ENCODE peak calls at places on chromosomes 6 and 20, in five cellular contexts. F is H1, Z is HepG2, V is GM12892, X is GM12878. W is an unnamed sample.

GRCh38 chr6:130969807-130970491 is 93.1 kb downstream of the EPB41L2 start:
- DNase-seq in X (no peak), Z (peak; percentile 80), F (no peak), V (no peak), W (no peak)

GRCh38 chr6:6654599-6655575 is 66.4 kb downstream of the LY86 start:
- DNase-seq in F (no peak), V (no peak), X (no peak), Z (no peak), W (no peak)

GRCh38 chr6:158324136-158324535 is 11.9 kb downstream of the TULP4 start:
- DNase-seq in X (no peak), F (no peak), Z (no peak), V (no peak), W (no peak)

GRCh38 chr6:151763938-151764680 is 43.4 kb upstream of the ESR1 start:
- DNase-seq in F (peak; percentile 93), X (no peak), V (peak; percentile 31), Z (peak; percentile 46), W (peak; percentile 37)

GRCh38 chr6:155709262-155709661 is 253.6 kb upstream of the NOX3 start:
- DNase-seq in Z (no peak), X (no peak), V (no peak), F (no peak), W (no peak)

GRCh38 chr6:127547909-127548649 is 28.9 kb upstream of the C6orf58 start:
- DNase-seq in V (no peak), Z (no peak), X (no peak), F (no peak), W (no peak)

GRCh38 chr6:1226208-1227099 is 85.4 kb upstream of the FOXQ1 start:
- DNase-seq in F (no peak), X (no peak), V (no peak), Z (no peak), W (no peak)

GRCh38 chr6:116087437-116088027 is 13.1 kb upstream of the NT5DC1 start:
- DNase-seq in X (peak; percentile 92), V (no peak), Z (no peak), F (no peak), W (no peak)

GRCh38 chr6:111230351-111231077 is 143.2 kb downstream of the SLC16A10 start:
- DNase-seq in X (no peak), V (no peak), Z (no peak), F (no peak), W (no peak)

GRCh38 chr6:25404693-25405169 is 125.6 kb downstream of the CARMIL1 start:
- DNase-seq in Z (no peak), F (no peak), V (peak; percentile 9), X (peak; percentile 90), W (no peak)

GRCh38 chr20:63495771-63496403 is 3.0 kb downstream of the EEF1A2 start:
- DNase-seq in Z (peak; percentile 49), X (no peak), F (peak; percentile 92), V (peak; percentile 89), W (peak; percentile 95)

GRCh38 chr6:100905067-100905466 is 23.9 kb upstream of the ASCC3 start:
- DNase-seq in V (no peak), F (no peak), X (no peak), Z (no peak), W (no peak)

GRCh38 chr6:30895343-30895742 is 11.0 kb downstream of the DDR1 start:
- DNase-seq in Z (no peak), F (no peak), V (no peak), X (no peak), W (no peak)
- TF ChIP-seq TAF1 in Z (no peak), F (no peak), V (no peak), X (no peak), W (no peak)

GRCh38 chr20:60330461-60330860 is 372.2 kb downstream of the CDH26 start:
- DNase-seq in X (no peak), F (no peak), Z (no peak), V (no peak), W (no peak)

GRCh38 chr20:60332523-60332922 is 374.3 kb downstream of the CDH26 start:
- DNase-seq in V (no peak), F (no peak), X (no peak), Z (no peak), W (no peak)

GRCh38 chr20:60331688-60332300 is 373.6 kb downstream of the CDH26 start:
- DNase-seq in F (no peak), V (no peak), Z (no peak), X (no peak), W (no peak)

GRCh38 chr20:60326821-60327220 is 368.6 kb downstream of the CDH26 start:
- DNase-seq in Z (no peak), V (no peak), X (no peak), F (no peak), W (no peak)

DNA sequence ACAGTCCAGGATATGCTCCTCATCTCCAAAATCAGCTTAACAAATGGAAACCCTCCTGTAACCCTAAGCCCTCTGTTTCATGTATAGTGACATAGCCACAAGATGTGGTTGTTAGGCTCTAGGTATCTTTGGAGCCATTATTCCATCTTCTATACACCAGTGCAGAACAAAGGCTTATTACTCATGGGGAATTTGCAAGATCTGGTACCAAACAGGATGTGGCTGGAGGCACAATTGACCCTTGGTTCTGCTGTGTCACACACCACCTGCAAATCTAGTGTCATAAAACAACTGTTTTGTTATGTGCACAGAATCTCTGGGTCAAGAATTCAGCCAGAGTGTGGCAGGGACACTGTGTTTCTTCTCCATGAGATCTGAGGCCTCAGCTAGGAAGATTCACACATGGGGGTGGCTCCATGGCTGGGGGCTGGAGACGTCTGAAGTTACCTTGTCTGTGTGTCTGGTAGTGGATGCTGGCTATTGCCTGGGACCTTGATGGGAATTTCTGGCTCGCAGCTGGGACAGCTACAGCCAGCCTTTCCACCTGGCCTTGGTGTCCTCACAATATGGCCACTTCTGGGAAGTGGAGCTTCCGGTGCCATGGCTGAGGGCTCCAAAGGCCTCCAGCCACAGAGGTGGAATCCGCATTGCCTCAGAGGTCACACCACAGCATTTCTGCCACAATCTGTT is 369.9 kb downstream of the CDH26 start:
- DNase-seq in V (no peak), X (no peak), F (no peak), Z (no peak), W (no peak)
- TF ChIP-seq TAF1 in V (no peak), X (no peak), F (no peak), Z (no peak), W (no peak)

DNA sequence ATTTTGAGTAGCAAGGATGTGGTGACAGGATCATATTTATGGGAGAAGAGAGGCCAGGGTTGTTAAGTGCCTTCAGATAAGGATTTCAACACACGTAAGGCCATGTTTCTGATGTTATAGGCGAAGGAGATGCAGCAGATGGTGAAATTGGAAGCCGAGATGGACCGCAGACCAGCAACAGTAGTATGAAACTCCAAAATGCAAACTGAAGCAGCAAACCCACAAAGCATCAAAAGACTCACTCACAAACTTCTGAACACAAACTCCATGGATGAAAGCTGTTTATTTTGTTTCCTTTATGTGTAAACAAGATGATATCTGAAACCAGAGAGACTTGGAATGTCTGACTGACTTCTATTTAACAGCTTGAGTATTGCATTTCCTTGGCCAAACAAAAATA is 35.6 kb upstream of the LAMP5 start:
- DNase-seq in Z (no peak), V (no peak), X (no peak), F (no peak), W (no peak)
- TF ChIP-seq TAF1 in Z (no peak), V (no peak), X (no peak), F (no peak), W (no peak)

GRCh38 chr6:17884501-17885039 is 102.9 kb downstream of the KIF13A start:
- DNase-seq in V (no peak), Z (no peak), X (peak; percentile 80), F (no peak), W (peak; percentile 14)

GRCh38 chr6:17885079-17885478 is 102.4 kb downstream of the KIF13A start:
- DNase-seq in X (no peak), F (no peak), V (no peak), Z (no peak), W (no peak)

GRCh38 chr6:17885889-17886576 is 101.4 kb downstream of the KIF13A start:
- DNase-seq in Z (no peak), F (no peak), X (no peak), V (no peak), W (no peak)

GRCh38 chr6:17883665-17884500 is 103.6 kb downstream of the KIF13A start:
- DNase-seq in V (no peak), F (no peak), X (no peak), Z (peak; percentile 29), W (no peak)

DNA sequence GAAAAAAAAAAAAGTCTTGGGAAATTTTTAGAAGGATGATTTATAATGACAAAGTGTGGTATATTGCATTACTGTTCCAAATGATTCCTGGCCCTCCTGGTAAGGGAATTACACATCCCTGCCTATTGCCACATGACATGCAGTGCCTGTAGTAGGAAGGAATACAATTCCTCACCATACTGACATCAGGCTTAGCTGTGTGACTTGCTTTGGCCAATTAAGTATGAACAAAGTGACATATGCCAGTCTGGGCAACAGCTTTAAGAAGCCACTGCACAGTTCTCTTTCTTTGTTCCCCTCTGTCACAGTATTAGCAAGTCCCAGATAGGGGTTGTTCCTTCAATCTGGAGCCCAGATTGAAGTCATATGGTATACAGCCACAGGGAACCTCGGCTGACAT is 100.5 kb downstream of the KIF13A start:
- DNase-seq in F (no peak), Z (no peak), V (no peak), X (no peak), W (no peak)
- TF ChIP-seq TAF1 in F (no peak), Z (no peak), V (no peak), X (no peak), W (no peak)

GRCh38 chr6:163152701-163153100 is 261.8 kb upstream of the QKI start:
- DNase-seq in F (no peak), X (no peak), V (no peak), Z (no peak), W (no peak)
- TF ChIP-seq TAF1 in F (no peak), X (no peak), V (no peak), Z (no peak), W (no peak)

GRCh38 chr6:124961784-124962611 is at the start of gene RNF217:
- DNase-seq in Z (no peak), V (peak; percentile 4), F (peak; percentile 77), X (no peak), W (peak; percentile 10)
- TF ChIP-seq TAF1 in Z (no peak), V (no peak), F (peak; percentile 36), X (no peak), W (no peak)

DNA sequence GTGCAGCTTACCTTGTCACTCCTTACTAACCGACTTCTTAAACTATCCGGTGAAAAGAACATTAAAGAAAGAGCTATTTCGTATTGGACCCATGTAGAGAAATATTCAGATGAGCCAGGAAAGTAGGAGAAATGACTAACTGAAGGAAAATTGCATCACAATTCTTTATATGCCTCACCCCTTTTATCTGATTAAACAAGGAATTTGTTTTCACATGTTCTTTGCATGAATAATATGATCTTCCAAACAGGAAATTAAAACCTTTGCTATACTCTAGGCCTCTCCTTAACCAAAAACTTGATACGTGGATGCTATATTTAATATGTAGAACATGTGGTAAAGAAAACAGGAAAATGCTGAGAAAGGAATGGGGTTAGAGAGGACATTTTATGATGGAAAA is 41.9 kb upstream of the LRRC1 start:
- DNase-seq in V (no peak), Z (no peak), F (no peak), X (no peak), W (no peak)
- TF ChIP-seq TAF1 in V (no peak), Z (no peak), F (no peak), X (no peak), W (no peak)

GRCh38 chr6:46923476-46923875 is 1.7 kb upstream of the ADGRF5 start:
- DNase-seq in V (no peak), Z (no peak), X (no peak), F (no peak), W (no peak)
- TF ChIP-seq TAF1 in V (no peak), Z (no peak), X (no peak), F (no peak), W (no peak)

GRCh38 chr6:16372029-16372776 is 133.8 kb downstream of the GMPR start:
- DNase-seq in Z (no peak), V (no peak), F (no peak), X (no peak), W (no peak)
- TF ChIP-seq TAF1 in Z (no peak), V (no peak), F (no peak), X (no peak), W (no peak)